ENCODE peak calls at places on chromosomes 5 and 9, in ten cellular contexts. K, B, A, W, L, C, N, H, V and T are unnamed samples.

GRCh38 chr5:171745602-171746001 is 40.0 kb upstream of the SMIM23 start:
- DNase-seq in K (no peak), B (no peak), A (peak; percentile 57), W (no peak), L (no peak), C (no peak), N (no peak), H (no peak), V (no peak), T (no peak)

GRCh38 chr5:120507197-120507596 is 43.1 kb downstream of the PRR16 start:
- DNase-seq in K (no peak), B (no peak), A (no peak), W (no peak), L (no peak), C (no peak), N (no peak), H (no peak), V (no peak), T (no peak)

GRCh38 chr5:911601-912000 is 18.9 kb downstream of the TRIP13 start:
- DNase-seq in K (no peak), B (no peak), A (no peak), W (no peak), L (no peak), C (peak; percentile 72), N (no peak), H (peak; percentile 94), V (no peak), T (no peak)

GRCh38 chr5:112025729-112026128 is 268.7 kb upstream of the NREP start:
- DNase-seq in K (no peak), B (no peak), A (no peak), W (no peak), L (no peak), C (no peak), N (no peak), H (no peak), V (no peak), T (no peak)

GRCh38 chr9:88174324-88174723 is 36.0 kb upstream of the SPATA31C2 start:
- DNase-seq in K (no peak), B (no peak), A (no peak), W (no peak), L (no peak), C (no peak), N (no peak), H (no peak), V (peak; percentile 28), T (no peak)

GRCh38 chr5:13932561-13932960 is 11.9 kb downstream of the DNAH5 start:
- DNase-seq in K (no peak), B (no peak), A (no peak), W (no peak), L (no peak), C (no peak), N (no peak), H (no peak), V (no peak), T (no peak)

GRCh38 chr5:1417586-1418225 is 27.5 kb downstream of the SLC6A3 start:
- DNase-seq in K (no peak), B (no peak), A (no peak), W (peak; percentile 32), L (peak; percentile 34), C (no peak), N (no peak), H (no peak), V (no peak), T (no peak)

GRCh38 chr5:56094579-56095361 is 100.0 kb upstream of the IL6ST start:
- DNase-seq in K (no peak), B (no peak), A (no peak), W (no peak), L (no peak), C (no peak), N (no peak), H (no peak), V (no peak), T (no peak)

GRCh38 chr9:84481819-84482218 is 141.3 kb upstream of the SLC28A3 start:
- DNase-seq in K (no peak), B (no peak), A (no peak), W (no peak), L (no peak), C (no peak), N (no peak), H (no peak), V (no peak), T (no peak)

GRCh38 chr5:109805882-109806281 is 116.2 kb downstream of the MAN2A1 start:
- DNase-seq in K (no peak), B (no peak), A (no peak), W (no peak), L (no peak), C (no peak), N (no peak), H (no peak), V (peak; percentile 30), T (no peak)

GRCh38 chr9:128361296-128361980 is 9.7 kb upstream of the URM1 start:
- DNase-seq in K (no peak), B (no peak), A (no peak), W (no peak), L (no peak), C (no peak), N (no peak), H (no peak), V (no peak), T (no peak)
- H3K4me3 ChIP-seq in K (peak overlapping the region; percentile 55), B (peak overlapping the region; percentile 38), A (peak overlapping the region; percentile 51), W (peak overlapping the region; percentile 55), L (peak overlapping the region; percentile 40), C (peak overlapping the region; percentile 57), N (peak overlapping the region; percentile 39), H (peak overlapping the region; percentile 55), V (peak overlapping the region; percentile 64), T (no peak overlapping the region)

GRCh38 chr9:72552356-72552755 is 30.9 kb downstream of the TMC1 start:
- DNase-seq in K (no peak), B (no peak), A (no peak), W (no peak), L (no peak), C (no peak), N (no peak), H (no peak), V (no peak), T (no peak)
- TF ChIP-seq CTCF in K (no peak), B (no peak), A (no peak), W (no peak), L (no peak), C (no peak), N (no peak), H (no peak), V (no peak), T (no peak)

GRCh38 chr9:6150483-6150882 is 65.1 kb upstream of the IL33 start:
- DNase-seq in K (no peak), B (no peak), A (no peak), W (no peak), L (no peak), C (no peak), N (no peak), H (no peak), V (no peak), T (no peak)

GRCh38 chr9:6149315-6149714 is 66.3 kb upstream of the IL33 start:
- DNase-seq in K (no peak), B (no peak), A (no peak), W (no peak), L (no peak), C (peak; percentile 57), N (no peak), H (no peak), V (no peak), T (no peak)

GRCh38 chr9:6142816-6143454 is 72.7 kb upstream of the IL33 start:
- DNase-seq in K (no peak), B (no peak), A (no peak), W (no peak), L (no peak), C (no peak), N (no peak), H (no peak), V (no peak), T (no peak)

GRCh38 chr9:6144947-6145346 is 70.7 kb upstream of the IL33 start:
- DNase-seq in K (no peak), B (no peak), A (no peak), W (no peak), L (no peak), C (no peak), N (no peak), H (no peak), V (no peak), T (no peak)

DNA sequence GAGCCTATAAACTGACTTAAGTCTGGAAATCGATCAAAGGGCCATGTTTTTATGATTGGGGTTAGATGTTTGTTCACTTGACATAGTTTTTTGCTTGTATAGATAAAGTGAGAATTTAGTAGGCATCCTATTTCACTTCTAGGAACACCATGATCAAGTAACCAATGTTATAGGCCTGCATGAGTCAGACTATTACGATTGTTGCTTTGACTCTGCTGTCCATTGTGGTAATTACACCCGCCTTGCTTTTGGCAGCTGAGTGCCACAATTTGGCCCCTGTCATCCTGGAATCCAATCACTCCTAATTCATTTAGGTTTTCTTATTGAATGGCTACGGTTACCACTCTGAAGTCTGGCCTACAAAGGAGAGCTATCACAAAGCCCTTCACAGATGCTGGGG is 67.8 kb upstream of the IL33 start:
- DNase-seq in K (no peak), B (no peak), A (no peak), W (no peak), L (no peak), C (no peak), N (no peak), H (peak; percentile 35), V (no peak), T (no peak)
- H3K4me3 ChIP-seq in K (no peak overlapping the region), B (no peak overlapping the region), A (no peak overlapping the region), W (no peak overlapping the region), L (no peak overlapping the region), C (no peak overlapping the region), N (no peak overlapping the region), H (no peak overlapping the region), V (no peak overlapping the region), T (no peak overlapping the region)

GRCh38 chr5:75053286-75054109 is 1.1 kb upstream of the GCNT4 start:
- DNase-seq in K (peak; percentile 57), B (peak; percentile 40), A (peak; percentile 89), W (peak; percentile 71), L (peak; percentile 87), C (peak; percentile 82), N (peak; percentile 33), H (peak; percentile 73), V (peak; percentile 30), T (no peak)
- TF ChIP-seq CTCF in K (no peak), B (peak; percentile 35), A (peak; percentile 11), W (no peak), L (peak; percentile 15), C (peak; percentile 2), N (no peak), H (no peak), V (no peak), T (peak; percentile 36)

GRCh38 chr5:88858392-88858791 is 24.6 kb downstream of the MEF2C start:
- DNase-seq in K (no peak), B (no peak), A (no peak), W (no peak), L (no peak), C (no peak), N (no peak), H (no peak), V (no peak), T (no peak)
- H3K4me3 ChIP-seq in K (no peak overlapping the region), B (no peak overlapping the region), A (no peak overlapping the region), W (no peak overlapping the region), L (no peak overlapping the region), C (no peak overlapping the region), N (no peak overlapping the region), H (no peak overlapping the region), V (no peak overlapping the region), T (no peak overlapping the region)

GRCh38 chr5:9617739-9618504 is 12.2 kb downstream of the TAS2R1 start:
- DNase-seq in K (no peak), B (no peak), A (no peak), W (no peak), L (no peak), C (peak; percentile 10), N (no peak), H (no peak), V (no peak), T (no peak)
- TF ChIP-seq CTCF in K (no peak), B (no peak), A (no peak), W (no peak), L (peak; percentile 24), C (no peak), N (no peak), H (no peak), V (peak; percentile 14), T (peak; percentile 38)